ENCODE peak calls at places on chromosomes 11 and 22, in five cellular contexts. Y is PC-3, W is ovary, F is tibial nerve, V is transverse colon. P is an unnamed sample.

GRCh38 chr11:15468471-15468870 is 353.7 kb downstream of the INSC start:
- DNase-seq in Y (no peak), W (no peak), F (no peak), V (no peak), P (no peak)

GRCh38 chr11:16365456-16366355 is 9.4 kb upstream of the SOX6 start:
- DNase-seq in Y (no peak), W (no peak), F (no peak), V (no peak), P (no peak)

GRCh38 chr11:22192642-22193347 is at the start of gene ANO5:
- DNase-seq in Y (no peak), W (peak; percentile 24), F (peak; percentile 14), V (peak; percentile 74), P (peak; percentile 56)

GRCh38 chr11:12777208-12777874 is 103.1 kb downstream of the TEAD1 start:
- DNase-seq in Y (peak; percentile 21), W (no peak), F (no peak), V (no peak), P (no peak)

GRCh38 chr11:132632641-132633124 is 899.6 kb downstream of the OPCML start:
- DNase-seq in Y (peak; percentile 65), W (no peak), F (no peak), V (no peak), P (no peak)

GRCh38 chr11:45385844-45386243 is 99.7 kb upstream of the SYT13 start:
- DNase-seq in Y (no peak), W (no peak), F (no peak), V (no peak), P (no peak)

GRCh38 chr22:29380032-29380781 is 8.2 kb downstream of the AP1B1 start:
- DNase-seq in Y (peak; percentile 88), W (no peak), F (no peak), V (no peak), P (no peak)

GRCh38 chr11:57424802-57425564 is 1.9 kb downstream of the SLC43A3 start:
- DNase-seq in Y (peak; percentile 71), W (peak; percentile 78), F (peak; percentile 53), V (peak; percentile 66), P (peak; percentile 71)

GRCh38 chr22:49768077-49768476 is 59.6 kb downstream of the BRD1 start:
- DNase-seq in Y (no peak), W (peak; percentile 11), F (no peak), V (peak; percentile 3), P (no peak)

GRCh38 chr22:36741204-36741793 is 34.6 kb downstream of the IFT27 start:
- DNase-seq in Y (no peak), W (no peak), F (no peak), V (no peak), P (no peak)

GRCh38 chr11:76962583-76963416 is 71.4 kb upstream of the B3GNT6 start:
- DNase-seq in Y (peak; percentile 53), W (no peak), F (no peak), V (peak; percentile 34), P (no peak)

DNA sequence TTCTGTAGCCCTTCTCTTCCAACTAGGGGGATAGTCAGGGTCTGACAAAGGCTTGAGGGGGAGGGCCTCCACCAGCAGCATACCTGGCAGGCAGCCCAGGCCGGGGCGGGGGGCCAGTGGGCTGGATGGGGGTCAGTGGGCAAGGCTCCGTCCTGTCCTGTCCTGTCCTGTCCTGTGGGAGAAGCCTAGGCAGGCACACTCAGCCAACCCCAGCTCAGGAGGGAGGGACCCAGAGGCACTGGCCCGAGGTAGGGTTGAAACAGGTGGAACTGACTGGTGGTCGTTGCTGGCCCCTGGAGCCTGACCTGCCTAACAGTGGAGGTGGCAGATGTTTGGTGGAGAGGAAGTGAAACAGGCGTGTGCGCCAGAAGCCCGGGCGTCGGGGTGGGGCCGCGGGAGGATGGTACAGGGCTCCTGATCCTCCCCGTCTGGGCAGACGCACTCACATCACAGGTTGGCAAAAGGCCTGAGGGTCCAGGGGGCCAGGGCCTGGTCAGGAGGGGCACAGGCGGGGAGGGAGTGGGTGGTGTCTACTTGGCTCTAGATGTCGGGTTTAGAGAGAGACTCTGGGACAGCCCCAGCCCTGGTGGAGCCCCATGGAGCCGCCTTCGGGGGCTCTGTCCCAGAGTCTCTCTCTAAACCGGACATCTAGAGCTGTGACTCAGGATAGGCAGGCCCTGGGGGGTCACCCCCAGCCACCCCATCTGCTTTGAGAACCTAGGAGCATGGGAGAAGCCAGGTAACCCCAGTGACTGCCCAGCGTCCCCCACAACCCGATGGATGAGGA is 32.5 kb upstream of the GRAMD4 start:
- DNase-seq in Y (no peak), W (no peak), F (no peak), V (peak; percentile 85), P (no peak)
- H3K4me3 ChIP-seq in Y (no peak overlapping the region), W (no peak overlapping the region), F (no peak overlapping the region), V (no peak overlapping the region), P (no peak overlapping the region)

GRCh38 chr11:8721740-8722139 is 39.1 kb downstream of the RPL27A start:
- DNase-seq in Y (no peak), W (no peak), F (no peak), V (peak; percentile 17), P (no peak)
- H3K4me1 ChIP-seq in Y (peaks cover 60% of the 10 kb centered on the region), W (peaks cover 50% of the 10 kb centered on the region), F (peaks cover 53% of the 10 kb centered on the region), V (peaks cover 52% of the 10 kb centered on the region), P (peaks cover 29% of the 10 kb centered on the region)

DNA sequence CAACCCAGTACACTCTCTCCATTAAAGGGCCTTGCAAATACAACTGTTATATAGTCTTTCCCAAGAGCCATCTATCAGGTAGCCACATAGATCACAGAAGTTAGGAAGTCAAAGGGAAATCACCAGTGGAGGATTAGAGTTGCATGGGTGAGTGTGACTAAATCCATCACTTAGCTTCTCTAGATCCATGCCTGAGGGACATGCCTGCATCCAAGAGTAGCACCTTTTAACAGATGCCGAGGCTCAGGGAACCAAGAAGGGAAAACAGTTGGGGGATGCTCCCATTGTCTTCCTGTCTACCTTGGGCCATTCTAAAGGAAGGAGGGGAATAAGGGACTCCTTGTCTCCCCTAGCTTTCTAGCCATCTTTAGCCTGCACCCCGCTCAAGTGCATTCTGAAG is 77.9 kb downstream of the XRRA1 start:
- DNase-seq in Y (no peak), W (no peak), F (no peak), V (no peak), P (no peak)
- H3K4me3 ChIP-seq in Y (no peak overlapping the region), W (no peak overlapping the region), F (no peak overlapping the region), V (no peak overlapping the region), P (no peak overlapping the region)

DNA sequence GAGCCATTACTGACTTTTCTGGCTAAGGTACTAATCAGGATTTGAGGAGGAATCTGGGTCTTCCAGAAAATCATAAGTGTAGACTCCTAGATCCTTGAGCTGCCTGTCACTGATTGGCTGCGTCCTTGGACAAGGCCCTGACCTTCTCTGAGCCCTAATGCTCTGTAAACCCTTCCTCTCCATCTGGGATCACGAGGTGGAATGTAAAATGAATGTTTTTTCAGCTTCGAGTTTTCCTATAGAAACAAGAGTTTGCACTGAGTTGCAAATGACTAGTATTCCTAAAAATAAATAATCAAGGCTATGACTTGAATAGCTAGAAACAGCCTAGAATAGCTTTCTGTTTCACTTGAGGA is 1.1 kb upstream of the DIXDC1 start:
- DNase-seq in Y (no peak), W (no peak), F (no peak), V (no peak), P (no peak)
- H3K4me1 ChIP-seq in Y (peaks cover 30% of the 10 kb centered on the region), W (peaks cover 5% of the 10 kb centered on the region), F (peaks cover 34% of the 10 kb centered on the region), V (peaks cover 10% of the 10 kb centered on the region), P (no peaks in the 10 kb centered on the region)